ENCODE peak calls at places on chromosomes 13 and 19, in six cellular contexts. One of them, this sample, is unnamed.

GRCh38 chr13:49165798-49166752 is 54.1 kb upstream of the MLNR start:
- DNase-seq in GM19239: no peak
- DNase-seq in T-cell: no peak
- DNase-seq in amniotic epithelial cell: peak
- DNase-seq in ACHN: no peak
- DNase-seq in GM23338: no peak
- DNase-seq in this sample: no peak

GRCh38 chr13:75544681-75545333 is 4.8 kb upstream of the UCHL3 start:
- DNase-seq in GM23338: no peak
- DNase-seq in T-cell: no peak
- DNase-seq in ACHN: no peak
- DNase-seq in GM19239: no peak
- DNase-seq in amniotic epithelial cell: peak
- DNase-seq in this sample: no peak

GRCh38 chr13:39347926-39348901 is 254.8 kb downstream of the LHFPL6 start:
- DNase-seq in amniotic epithelial cell: no peak
- DNase-seq in GM19239: no peak
- DNase-seq in T-cell: no peak
- DNase-seq in GM23338: peak
- DNase-seq in ACHN: no peak
- DNase-seq in this sample: no peak

GRCh38 chr13:77176350-77176749 is 149.4 kb upstream of the FBXL3 start:
- DNase-seq in T-cell: no peak
- DNase-seq in amniotic epithelial cell: peak
- DNase-seq in ACHN: no peak
- DNase-seq in GM23338: no peak
- DNase-seq in GM19239: no peak
- DNase-seq in this sample: no peak

GRCh38 chr19:40177286-40178070 is 13.7 kb upstream of the MAP3K10 start:
- DNase-seq in amniotic epithelial cell: no peak
- DNase-seq in T-cell: no peak
- DNase-seq in GM23338: no peak
- DNase-seq in ACHN: no peak
- DNase-seq in GM19239: no peak
- DNase-seq in this sample: no peak

GRCh38 chr13:109862627-109863026 is 76.2 kb upstream of the IRS2 start:
- DNase-seq in GM19239: no peak
- DNase-seq in GM23338: no peak
- DNase-seq in amniotic epithelial cell: peak
- DNase-seq in ACHN: no peak
- DNase-seq in T-cell: no peak
- DNase-seq in this sample: no peak

GRCh38 chr13:45328661-45329105 is 12.3 kb downstream of the TPT1 start:
- DNase-seq in GM19239: no peak
- DNase-seq in GM23338: no peak
- DNase-seq in T-cell: no peak
- DNase-seq in ACHN: no peak
- DNase-seq in amniotic epithelial cell: peak
- DNase-seq in this sample: no peak

GRCh38 chr19:37963190-37963947 is 56.4 kb downstream of the SIPA1L3 start:
- DNase-seq in ACHN: no peak
- DNase-seq in GM19239: no peak
- DNase-seq in GM23338: no peak
- DNase-seq in T-cell: no peak
- DNase-seq in amniotic epithelial cell: peak
- DNase-seq in this sample: no peak

GRCh38 chr19:52935434-52935833 is 12.2 kb upstream of the ZNF888 start:
- DNase-seq in GM23338: no peak
- DNase-seq in ACHN: no peak
- DNase-seq in T-cell: no peak
- DNase-seq in amniotic epithelial cell: peak
- DNase-seq in GM19239: no peak
- DNase-seq in this sample: no peak

GRCh38 chr19:36097036-36097435 is 13.9 kb upstream of the OVOL3 start:
- DNase-seq in GM19239: no peak
- DNase-seq in amniotic epithelial cell: no peak
- DNase-seq in T-cell: no peak
- DNase-seq in GM23338: no peak
- DNase-seq in ACHN: no peak
- DNase-seq in this sample: no peak

GRCh38 chr19:10184636-10185035 is 10.1 kb downstream of the DNMT1 start:
- DNase-seq in T-cell: no peak
- DNase-seq in amniotic epithelial cell: no peak
- DNase-seq in GM19239: no peak
- DNase-seq in ACHN: no peak
- DNase-seq in GM23338: no peak
- DNase-seq in this sample: no peak

GRCh38 chr13:40787062-40787461 is 2.3 kb upstream of the SLC25A15 start:
- DNase-seq in GM23338: no peak
- DNase-seq in ACHN: no peak
- DNase-seq in amniotic epithelial cell: peak
- DNase-seq in T-cell: no peak
- DNase-seq in GM19239: no peak
- DNase-seq in this sample: no peak

GRCh38 chr19:31289976-31290375 is 59.3 kb downstream of the TSHZ3 start:
- DNase-seq in GM19239: no peak
- DNase-seq in amniotic epithelial cell: no peak
- DNase-seq in GM23338: no peak
- DNase-seq in T-cell: no peak
- DNase-seq in ACHN: no peak
- DNase-seq in this sample: no peak

GRCh38 chr19:48372904-48373303 is 8.7 kb downstream of the SYNGR4 start:
- DNase-seq in GM23338: no peak
- DNase-seq in ACHN: no peak
- DNase-seq in GM19239: no peak
- DNase-seq in amniotic epithelial cell: peak
- DNase-seq in T-cell: no peak
- DNase-seq in this sample: no peak